ENCODE peak calls at places on chromosome 1, in eight cellular contexts. L, I, Y, T, M, D, H and X are unnamed samples.

GRCh38 chr1:54985556-54985955 is 5.1 kb downstream of the TMEM61 start:
- DNase-seq in L (no peak), I (no peak), Y (peak; percentile 30), T (no peak), M (no peak), D (no peak), H (no peak), X (no peak)

GRCh38 chr1:66788231-66788939 is 12.7 kb downstream of the INSL5 start:
- DNase-seq in L (no peak), I (no peak), Y (no peak), T (no peak), M (no peak), D (no peak), H (no peak), X (no peak)

GRCh38 chr1:212698467-212699103 is 1.1 kb downstream of the BATF3 start:
- DNase-seq in L (no peak), I (no peak), Y (no peak), T (no peak), M (no peak), D (no peak), H (no peak), X (no peak)

GRCh38 chr1:189150624-189151023 is 1327.0 kb downstream of the BRINP3 start:
- DNase-seq in L (no peak), I (peak; percentile 21), Y (no peak), T (no peak), M (no peak), D (no peak), H (no peak), X (no peak)

GRCh38 chr1:29120955-29121485 is 2.7 kb downstream of the TMEM200B start:
- DNase-seq in L (no peak), I (no peak), Y (peak; percentile 85), T (peak; percentile 82), M (peak; percentile 61), D (no peak), H (peak; percentile 69), X (peak; percentile 43)

GRCh38 chr1:186745531-186746146 is 65.4 kb upstream of the PTGS2 start:
- DNase-seq in L (no peak), I (no peak), Y (no peak), T (no peak), M (no peak), D (no peak), H (no peak), X (no peak)

GRCh38 chr1:166197141-166197540 is 30.3 kb upstream of the FAM78B start:
- DNase-seq in L (no peak), I (no peak), Y (no peak), T (no peak), M (no peak), D (no peak), H (no peak), X (no peak)

GRCh38 chr1:26161408-26162219 is 2.7 kb downstream of the FAM110D start:
- DNase-seq in L (no peak), I (peak; percentile 92), Y (peak; percentile 83), T (peak; percentile 63), M (peak; percentile 49), D (no peak), H (no peak), X (peak; percentile 55)

GRCh38 chr1:20603473-20604464 is 14.9 kb downstream of the CDA start:
- DNase-seq in L (no peak), I (no peak), Y (no peak), T (no peak), M (no peak), D (no peak), H (no peak), X (no peak)

DNA sequence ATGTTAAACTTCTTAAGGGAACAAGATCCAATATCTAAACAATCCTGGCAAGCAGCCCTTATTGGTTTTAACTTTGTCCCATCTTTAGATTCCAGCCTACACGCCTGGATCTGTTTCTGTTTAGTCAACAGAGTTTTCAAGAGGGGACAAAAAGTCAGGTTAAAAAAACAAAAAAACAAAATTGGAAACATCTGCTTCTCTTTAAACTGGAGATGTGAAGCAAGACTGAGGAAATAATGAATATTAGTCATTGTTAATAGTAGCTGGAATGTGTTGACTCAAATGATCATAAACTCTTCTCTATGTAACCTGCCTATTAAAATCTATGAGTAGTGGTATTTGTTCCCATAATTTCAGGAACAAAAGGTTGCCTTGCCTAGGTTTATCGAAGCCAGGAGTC is 55.0 kb downstream of the NID1 start:
- DNase-seq in L (no peak), I (no peak), Y (no peak), T (no peak), M (no peak), D (no peak), H (no peak), X (no peak)
- TF ChIP-seq POLR2AphosphoS5 in L (peak; percentile 44), I (no peak), Y (no peak), T (no peak), M (peak; percentile 57), D (no peak), H (peak; percentile 33), X (no peak)

GRCh38 chr1:218349365-218350021 is 4.4 kb downstream of the TGFB2 start:
- DNase-seq in L (no peak), I (no peak), Y (no peak), T (no peak), M (no peak), D (no peak), H (no peak), X (no peak)

GRCh38 chr1:218348628-218349185 is 3.6 kb downstream of the TGFB2 start:
- DNase-seq in L (no peak), I (no peak), Y (no peak), T (no peak), M (no peak), D (no peak), H (no peak), X (no peak)

GRCh38 chr1:218347316-218347712 is 2.2 kb downstream of the TGFB2 start:
- DNase-seq in L (no peak), I (no peak), Y (no peak), T (no peak), M (no peak), D (no peak), H (no peak), X (no peak)

GRCh38 chr1:218346391-218347204 is 1.5 kb downstream of the TGFB2 start:
- DNase-seq in L (no peak), I (no peak), Y (peak; percentile 81), T (no peak), M (no peak), D (no peak), H (no peak), X (no peak)

GRCh38 chr1:218347713-218348627 is 2.8 kb downstream of the TGFB2 start:
- DNase-seq in L (no peak), I (no peak), Y (no peak), T (no peak), M (no peak), D (no peak), H (no peak), X (no peak)
- TF ChIP-seq POLR2AphosphoS5 in L (peak; percentile 30), I (no peak), Y (no peak), T (no peak), M (no peak), D (no peak), H (no peak), X (no peak)

GRCh38 chr1:89640440-89640839 is 7.5 kb downstream of the LRRC8C start:
- DNase-seq in L (no peak), I (no peak), Y (no peak), T (no peak), M (no peak), D (no peak), H (no peak), X (no peak)
- TF ChIP-seq POLR2AphosphoS5 in L (no peak), I (no peak), Y (no peak), T (no peak), M (no peak), D (no peak), H (no peak), X (no peak)

DNA sequence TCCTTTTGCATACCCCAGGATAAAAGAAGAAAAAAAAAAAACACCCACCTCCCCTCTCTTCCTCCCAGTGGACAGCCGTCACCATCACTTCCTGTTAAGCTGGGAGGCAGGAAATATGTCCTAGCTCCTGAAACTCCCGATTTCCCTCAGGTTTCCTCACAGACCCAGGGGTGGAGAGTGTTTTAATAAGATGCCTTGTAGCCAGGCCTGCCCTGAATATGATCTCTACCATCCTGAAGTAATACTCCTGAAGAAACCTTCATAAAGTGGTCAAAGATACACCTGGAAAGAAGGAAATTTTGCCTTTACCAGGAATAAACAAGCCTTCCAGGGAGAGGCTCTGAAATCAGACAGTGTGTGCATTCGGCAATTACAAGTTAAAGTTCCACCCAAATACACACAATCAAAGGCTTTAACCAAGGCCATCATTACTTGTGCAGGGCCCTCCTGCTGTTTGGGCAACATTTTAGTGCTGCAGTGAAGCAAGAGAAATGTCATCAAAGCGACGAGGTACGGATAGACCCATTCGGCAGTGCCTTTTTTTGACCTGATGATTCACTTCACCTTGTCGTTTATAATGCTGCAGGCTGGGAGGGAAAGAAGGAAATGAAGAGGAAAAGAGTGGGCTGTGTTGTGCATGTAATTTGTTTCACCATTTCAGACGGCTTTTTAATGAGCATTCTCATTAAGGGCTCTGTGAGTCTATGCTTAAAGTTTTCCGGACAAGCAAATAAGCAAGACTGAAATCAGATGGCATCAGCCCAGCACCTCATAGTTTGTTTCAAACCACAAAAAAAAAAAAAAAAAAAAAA is 41.0 kb upstream of the RASAL2 start:
- DNase-seq in L (no peak), I (no peak), Y (no peak), T (no peak), M (peak; percentile 49), D (no peak), H (no peak), X (no peak)
- TF ChIP-seq POLR2AphosphoS5 in L (no peak), I (no peak), Y (no peak), T (no peak), M (peak; percentile 31), D (no peak), H (no peak), X (no peak)

GRCh38 chr1:110875216-110875731 is 2.3 kb downstream of the CD53 start:
- DNase-seq in L (no peak), I (no peak), Y (peak; percentile 83), T (no peak), M (peak; percentile 57), D (peak; percentile 73), H (no peak), X (peak; percentile 43)

GRCh38 chr1:110872745-110873435 is at the start of gene CD53:
- DNase-seq in L (no peak), I (peak; percentile 58), Y (no peak), T (no peak), M (peak; percentile 37), D (peak; percentile 78), H (no peak), X (no peak)

GRCh38 chr1:110872366-110872744 is 593 bp upstream of the CD53 start:
- DNase-seq in L (no peak), I (no peak), Y (no peak), T (no peak), M (no peak), D (peak; percentile 78), H (no peak), X (no peak)

GRCh38 chr1:110874303-110875215 is 1.6 kb downstream of the CD53 start:
- DNase-seq in L (no peak), I (no peak), Y (no peak), T (no peak), M (no peak), D (no peak), H (no peak), X (no peak)

GRCh38 chr1:110873856-110874255 is 908 bp downstream of the CD53 start:
- DNase-seq in L (no peak), I (no peak), Y (no peak), T (no peak), M (no peak), D (no peak), H (no peak), X (no peak)
- TF ChIP-seq POLR2AphosphoS5 in L (no peak), I (no peak), Y (no peak), T (no peak), M (no peak), D (no peak), H (no peak), X (no peak)

GRCh38 chr1:155966135-155966534 is 12.2 kb downstream of the ARHGEF2 start:
- DNase-seq in L (no peak), I (peak; percentile 36), Y (no peak), T (no peak), M (no peak), D (no peak), H (no peak), X (no peak)
- TF ChIP-seq POLR2AphosphoS5 in L (no peak), I (no peak), Y (no peak), T (no peak), M (no peak), D (no peak), H (no peak), X (no peak)